ENCODE peak calls at places on chromosomes 4 and X, in nine cellular contexts. One of them, this sample, is unnamed.

GRCh38 chr4:87030606-87031441 is 96.0 kb downstream of the AFF1 start:
- DNase-seq in lower leg skin: no peak
- DNase-seq in stomach: no peak
- DNase-seq in A549: no peak
- DNase-seq in IMR-90: peak
- DNase-seq in thyroid gland: no peak
- DNase-seq in ovary: no peak
- DNase-seq in suprapubic skin: no peak
- DNase-seq in heart left ventricle: no peak
- DNase-seq in this sample: no peak

GRCh38 chrX:124098089-124098488 is 136.6 kb downstream of the STAG2 start:
- DNase-seq in lower leg skin: no peak
- DNase-seq in thyroid gland: no peak
- DNase-seq in IMR-90: peak
- DNase-seq in suprapubic skin: no peak
- DNase-seq in ovary: no peak
- DNase-seq in stomach: no peak
- DNase-seq in A549: peak
- DNase-seq in heart left ventricle: no peak
- DNase-seq in this sample: no peak

GRCh38 chr4:52915131-52915645 is 53.1 kb downstream of the RASL11B start:
- DNase-seq in suprapubic skin: no peak
- DNase-seq in lower leg skin: no peak
- DNase-seq in heart left ventricle: no peak
- DNase-seq in ovary: no peak
- DNase-seq in stomach: no peak
- DNase-seq in IMR-90: peak
- DNase-seq in A549: no peak
- DNase-seq in thyroid gland: no peak
- DNase-seq in this sample: no peak

GRCh38 chr4:41750624-41751324 is 2.2 kb upstream of the PHOX2B start:
- DNase-seq in ovary: no peak
- DNase-seq in thyroid gland: no peak
- DNase-seq in IMR-90: no peak
- DNase-seq in lower leg skin: no peak
- DNase-seq in stomach: no peak
- DNase-seq in A549: no peak
- DNase-seq in suprapubic skin: no peak
- DNase-seq in heart left ventricle: no peak
- DNase-seq in this sample: no peak

GRCh38 chr4:94304365-94304971 is 38.2 kb downstream of the HPGDS start:
- DNase-seq in suprapubic skin: no peak
- DNase-seq in thyroid gland: no peak
- DNase-seq in IMR-90: peak
- DNase-seq in A549: peak
- DNase-seq in lower leg skin: no peak
- DNase-seq in ovary: no peak
- DNase-seq in heart left ventricle: no peak
- DNase-seq in stomach: no peak
- DNase-seq in this sample: no peak

GRCh38 chr4:80840396-80840795 is 190.1 kb upstream of the BMP3 start:
- DNase-seq in stomach: no peak
- DNase-seq in heart left ventricle: no peak
- DNase-seq in IMR-90: no peak
- DNase-seq in lower leg skin: no peak
- DNase-seq in thyroid gland: no peak
- DNase-seq in suprapubic skin: no peak
- DNase-seq in ovary: no peak
- DNase-seq in A549: no peak
- DNase-seq in this sample: no peak

GRCh38 chrX:150308532-150309157 is 54.5 kb upstream of the MAMLD1 start:
- DNase-seq in suprapubic skin: no peak
- DNase-seq in heart left ventricle: no peak
- DNase-seq in A549: no peak
- DNase-seq in IMR-90: no peak
- DNase-seq in thyroid gland: no peak
- DNase-seq in ovary: no peak
- DNase-seq in stomach: no peak
- DNase-seq in lower leg skin: no peak
- DNase-seq in this sample: no peak

GRCh38 chr4:62914758-62915157 is 1494.5 kb downstream of the TECRL start:
- DNase-seq in ovary: no peak
- DNase-seq in suprapubic skin: no peak
- DNase-seq in stomach: no peak
- DNase-seq in A549: no peak
- DNase-seq in heart left ventricle: no peak
- DNase-seq in IMR-90: no peak
- DNase-seq in thyroid gland: no peak
- DNase-seq in lower leg skin: no peak
- DNase-seq in this sample: no peak

GRCh38 chr4:107935246-107935645 is 3.9 kb downstream of the CYP2U1 start:
- DNase-seq in A549: no peak
- DNase-seq in thyroid gland: no peak
- DNase-seq in ovary: no peak
- DNase-seq in stomach: no peak
- DNase-seq in lower leg skin: no peak
- DNase-seq in IMR-90: no peak
- DNase-seq in suprapubic skin: no peak
- DNase-seq in heart left ventricle: no peak
- DNase-seq in this sample: no peak

GRCh38 chr4:107937040-107937439 is 5.7 kb downstream of the CYP2U1 start:
- DNase-seq in ovary: no peak
- DNase-seq in suprapubic skin: no peak
- DNase-seq in IMR-90: no peak
- DNase-seq in lower leg skin: no peak
- DNase-seq in heart left ventricle: no peak
- DNase-seq in stomach: no peak
- DNase-seq in A549: no peak
- DNase-seq in thyroid gland: no peak
- DNase-seq in this sample: no peak

GRCh38 chr4:107931775-107932321 is 499 bp downstream of the CYP2U1 start:
- DNase-seq in ovary: no peak
- DNase-seq in heart left ventricle: no peak
- DNase-seq in A549: no peak
- DNase-seq in lower leg skin: peak
- DNase-seq in IMR-90: no peak
- DNase-seq in stomach: no peak
- DNase-seq in suprapubic skin: peak
- DNase-seq in thyroid gland: peak
- DNase-seq in this sample: no peak

DNA sequence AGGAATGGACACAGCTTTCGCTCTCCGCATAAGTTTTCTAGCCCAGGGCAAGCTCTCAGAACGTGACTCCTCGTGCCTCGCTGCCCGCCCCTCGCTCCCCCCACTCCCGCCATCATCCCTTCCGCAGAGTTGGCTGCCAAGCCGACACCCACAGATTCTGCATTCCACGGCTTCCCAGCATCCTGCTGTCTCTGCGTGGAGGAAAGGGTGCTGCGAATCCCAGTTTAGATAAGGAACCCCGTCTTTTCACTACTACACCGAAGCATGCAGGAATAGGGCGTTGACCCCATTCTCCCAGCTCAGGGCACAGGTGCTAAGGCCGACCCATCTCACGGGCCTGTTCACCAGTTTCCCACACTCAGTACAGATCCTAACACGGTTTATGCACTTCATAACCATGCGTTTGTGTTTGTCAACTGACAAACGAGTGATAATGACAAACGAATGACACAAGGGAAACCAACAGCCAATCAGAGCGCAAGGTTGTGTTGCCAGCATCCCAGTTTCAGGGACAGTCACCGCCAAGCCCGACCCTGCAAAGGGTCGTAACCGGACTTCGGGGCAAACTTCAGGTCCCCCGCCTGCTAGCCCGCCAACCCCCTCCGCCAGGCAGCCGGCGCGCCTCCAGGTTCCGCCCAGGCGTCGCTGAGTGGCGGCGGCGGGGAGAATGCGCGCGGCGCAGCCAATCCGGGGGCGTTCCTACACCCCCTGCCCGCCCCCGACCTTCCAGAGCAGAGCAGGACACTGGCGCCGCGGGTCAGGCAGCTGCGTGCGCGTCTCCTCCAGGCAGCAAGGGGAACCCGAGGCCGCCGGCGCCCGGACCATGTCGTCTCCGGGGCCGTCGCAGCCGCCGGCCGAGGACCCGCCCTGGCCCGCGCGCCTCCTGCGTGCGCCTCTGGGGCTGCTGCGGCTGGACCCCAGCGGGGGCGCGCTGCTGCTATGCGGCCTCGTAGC is at the start of gene CYP2U1:
- DNase-seq in suprapubic skin: peak
- DNase-seq in heart left ventricle: peak
- DNase-seq in ovary: peak
- DNase-seq in IMR-90: peak
- DNase-seq in thyroid gland: peak
- DNase-seq in stomach: peak
- DNase-seq in lower leg skin: peak
- DNase-seq in A549: peak
- DNase-seq in this sample: peak
- TF ChIP-seq POLR2A in suprapubic skin: peak
- TF ChIP-seq POLR2A in heart left ventricle: peak
- TF ChIP-seq POLR2A in ovary: peak
- TF ChIP-seq POLR2A in IMR-90: no peak
- TF ChIP-seq POLR2A in thyroid gland: no peak
- TF ChIP-seq POLR2A in stomach: no peak
- TF ChIP-seq POLR2A in lower leg skin: no peak
- TF ChIP-seq POLR2A in A549: peak
- TF ChIP-seq POLR2A in this sample: peak

DNA sequence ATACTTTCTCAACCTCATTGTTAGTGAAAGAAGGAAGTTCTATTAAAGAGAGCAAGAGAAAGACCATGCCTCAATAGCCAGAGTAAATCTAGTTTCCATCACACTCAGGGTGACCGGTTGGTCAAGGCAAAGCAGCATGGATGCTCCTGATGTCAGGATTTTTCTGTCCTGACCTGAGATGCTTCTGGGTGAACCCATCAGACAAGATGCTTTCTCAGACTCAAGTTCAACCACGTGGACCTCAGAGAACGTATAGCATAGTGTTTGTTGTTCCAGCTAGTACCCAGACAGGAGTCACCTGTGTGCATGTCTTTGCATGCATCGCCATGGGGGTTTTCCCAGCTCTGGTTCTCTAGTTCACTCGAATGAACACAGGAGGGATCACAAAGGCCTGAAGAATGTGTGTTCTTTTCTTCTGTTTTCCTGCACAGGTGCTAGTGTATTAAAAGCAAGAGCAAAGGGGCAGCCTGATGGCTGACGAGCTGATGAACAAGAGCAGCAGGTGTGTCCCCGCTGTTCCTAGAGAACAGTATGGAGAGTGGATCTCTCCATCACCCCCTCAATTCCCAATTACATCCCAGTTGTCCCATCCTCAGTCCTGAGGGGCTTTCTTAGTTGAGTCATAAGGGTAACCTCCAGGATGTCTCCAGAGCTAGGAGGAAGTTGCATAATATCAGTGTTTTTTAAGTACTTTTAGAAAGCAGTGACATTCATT is 110.5 kb upstream of the ENPP6 start:
- DNase-seq in ovary: no peak
- DNase-seq in A549: no peak
- DNase-seq in suprapubic skin: no peak
- DNase-seq in heart left ventricle: no peak
- DNase-seq in stomach: no peak
- DNase-seq in lower leg skin: peak
- DNase-seq in IMR-90: no peak
- DNase-seq in thyroid gland: peak
- DNase-seq in this sample: no peak
- TF ChIP-seq POLR2A in ovary: no peak
- TF ChIP-seq POLR2A in A549: no peak
- TF ChIP-seq POLR2A in suprapubic skin: no peak
- TF ChIP-seq POLR2A in heart left ventricle: no peak
- TF ChIP-seq POLR2A in stomach: no peak
- TF ChIP-seq POLR2A in lower leg skin: no peak
- TF ChIP-seq POLR2A in IMR-90: no peak
- TF ChIP-seq POLR2A in thyroid gland: no peak
- TF ChIP-seq POLR2A in this sample: no peak

GRCh38 chrX:51798701-51799100 is 55.5 kb downstream of the GSPT2 start:
- DNase-seq in heart left ventricle: no peak
- DNase-seq in suprapubic skin: no peak
- DNase-seq in A549: no peak
- DNase-seq in lower leg skin: no peak
- DNase-seq in IMR-90: no peak
- DNase-seq in ovary: no peak
- DNase-seq in stomach: no peak
- DNase-seq in thyroid gland: no peak
- DNase-seq in this sample: no peak

GRCh38 chrX:51803833-51804232 is 60.6 kb downstream of the GSPT2 start:
- DNase-seq in IMR-90: no peak
- DNase-seq in lower leg skin: no peak
- DNase-seq in thyroid gland: no peak
- DNase-seq in ovary: no peak
- DNase-seq in heart left ventricle: no peak
- DNase-seq in suprapubic skin: no peak
- DNase-seq in A549: no peak
- DNase-seq in stomach: no peak
- DNase-seq in this sample: no peak

GRCh38 chrX:51804741-51805140 is 61.5 kb downstream of the GSPT2 start:
- DNase-seq in thyroid gland: no peak
- DNase-seq in A549: peak
- DNase-seq in stomach: no peak
- DNase-seq in heart left ventricle: no peak
- DNase-seq in lower leg skin: no peak
- DNase-seq in IMR-90: no peak
- DNase-seq in ovary: no peak
- DNase-seq in suprapubic skin: no peak
- DNase-seq in this sample: no peak

DNA sequence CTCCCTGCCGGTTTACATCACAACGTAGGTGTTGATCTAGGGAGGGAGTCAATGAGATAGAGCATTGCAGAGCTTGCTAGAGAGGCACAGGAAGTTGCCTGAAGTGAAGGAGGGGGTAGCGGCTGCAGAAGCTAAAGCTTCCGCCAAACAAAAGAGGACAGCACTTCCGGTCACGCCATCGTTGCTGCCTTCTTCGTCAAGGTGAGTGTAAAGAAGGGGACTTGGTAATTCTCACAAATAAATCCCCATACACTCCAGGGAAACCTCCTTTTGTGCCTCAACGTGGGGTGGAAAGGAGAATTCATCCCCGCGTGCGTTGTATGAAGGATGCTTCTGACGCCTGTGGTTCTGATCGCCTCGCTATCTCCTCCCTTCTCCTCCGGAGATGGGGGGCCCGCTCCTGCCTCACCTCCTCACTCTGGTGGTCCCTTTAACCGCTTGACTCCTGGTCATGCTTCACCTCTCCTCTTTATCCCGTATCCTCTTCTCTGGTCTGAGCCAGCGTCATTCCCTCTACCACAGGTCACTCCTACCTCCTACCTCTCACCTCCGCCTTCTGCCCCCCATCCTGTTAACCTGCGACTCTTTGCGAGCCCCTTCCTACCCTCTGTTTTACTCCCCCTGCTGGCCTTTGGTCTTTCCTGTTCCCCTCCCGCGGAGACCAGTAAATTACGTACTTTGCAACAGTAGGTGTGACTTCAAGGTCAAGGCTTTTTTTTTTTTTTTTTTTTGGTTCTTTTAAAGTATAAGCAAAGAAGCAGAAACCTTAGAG is 59.9 kb downstream of the GSPT2 start:
- DNase-seq in ovary: peak
- DNase-seq in A549: peak
- DNase-seq in thyroid gland: peak
- DNase-seq in heart left ventricle: peak
- DNase-seq in stomach: peak
- DNase-seq in IMR-90: peak
- DNase-seq in lower leg skin: peak
- DNase-seq in suprapubic skin: no peak
- DNase-seq in this sample: no peak
- TF ChIP-seq POLR2A in ovary: no peak
- TF ChIP-seq POLR2A in A549: no peak
- TF ChIP-seq POLR2A in thyroid gland: no peak
- TF ChIP-seq POLR2A in heart left ventricle: no peak
- TF ChIP-seq POLR2A in stomach: no peak
- TF ChIP-seq POLR2A in IMR-90: no peak
- TF ChIP-seq POLR2A in lower leg skin: no peak
- TF ChIP-seq POLR2A in suprapubic skin: no peak
- TF ChIP-seq POLR2A in this sample: no peak

GRCh38 chr4:110265001-110265400 is 66.6 kb upstream of the ELOVL6 start:
- DNase-seq in IMR-90: no peak
- DNase-seq in A549: no peak
- DNase-seq in thyroid gland: no peak
- DNase-seq in heart left ventricle: no peak
- DNase-seq in ovary: no peak
- DNase-seq in stomach: no peak
- DNase-seq in suprapubic skin: no peak
- DNase-seq in lower leg skin: no peak
- DNase-seq in this sample: no peak

GRCh38 chr4:110266136-110266535 is 67.7 kb upstream of the ELOVL6 start:
- DNase-seq in stomach: no peak
- DNase-seq in ovary: no peak
- DNase-seq in A549: no peak
- DNase-seq in lower leg skin: no peak
- DNase-seq in heart left ventricle: no peak
- DNase-seq in suprapubic skin: no peak
- DNase-seq in thyroid gland: no peak
- DNase-seq in IMR-90: no peak
- DNase-seq in this sample: no peak

GRCh38 chr4:110260299-110260698 is 61.9 kb upstream of the ELOVL6 start:
- DNase-seq in ovary: no peak
- DNase-seq in stomach: no peak
- DNase-seq in thyroid gland: no peak
- DNase-seq in suprapubic skin: no peak
- DNase-seq in A549: no peak
- DNase-seq in heart left ventricle: no peak
- DNase-seq in lower leg skin: no peak
- DNase-seq in IMR-90: no peak
- DNase-seq in this sample: no peak
- TF ChIP-seq POLR2A in ovary: no peak
- TF ChIP-seq POLR2A in stomach: no peak
- TF ChIP-seq POLR2A in thyroid gland: no peak
- TF ChIP-seq POLR2A in suprapubic skin: no peak
- TF ChIP-seq POLR2A in A549: no peak
- TF ChIP-seq POLR2A in heart left ventricle: no peak
- TF ChIP-seq POLR2A in lower leg skin: no peak
- TF ChIP-seq POLR2A in IMR-90: no peak
- TF ChIP-seq POLR2A in this sample: no peak